ENCODE peak calls at places on chromosomes 13 and 19, in five cellular contexts. A is A549, K is GM23338, Y is HepG2, U is GM12878. D is an unnamed sample.

GRCh38 chr13:46475586-46475991 is 77.4 kb upstream of the LRCH1 start:
- DNase-seq in Y (no peak), K (no peak), U (no peak), A (no peak), D (no peak)

GRCh38 chr19:43560687-43561086 is 14.6 kb downstream of the XRCC1 start:
- DNase-seq in U (no peak), K (peak), A (peak), Y (peak), D (peak)

GRCh38 chr19:9650345-9650744 is 24.6 kb downstream of the ZNF562 start:
- DNase-seq in A (no peak), K (no peak), Y (no peak), U (no peak), D (no peak)

GRCh38 chr19:23436318-23436717 is 41.0 kb upstream of the ZNF91 start:
- DNase-seq in Y (no peak), U (no peak), A (no peak), K (peak), D (no peak)

GRCh38 chr19:28244966-28245365 is 968.0 kb downstream of the UQCRFS1 start:
- DNase-seq in A (no peak), K (no peak), U (no peak), Y (no peak), D (no peak)

GRCh38 chr13:101218484-101218883 is 197.8 kb downstream of the NALCN start:
- DNase-seq in A (no peak), Y (no peak), K (no peak), U (no peak), D (no peak)

GRCh38 chr13:20057963-20058362 is 99.4 kb downstream of the ZMYM2 start:
- DNase-seq in K (no peak), U (no peak), A (no peak), Y (no peak), D (no peak)

GRCh38 chr13:112891477-112892401 is 77.3 kb upstream of the MCF2L start:
- DNase-seq in U (no peak), Y (no peak), K (peak), A (no peak), D (no peak)

GRCh38 chr19:49988433-49988832 is 27.5 kb upstream of the SIGLEC11 start:
- DNase-seq in Y (no peak), K (no peak), U (no peak), A (no peak), D (no peak)

GRCh38 chr19:5789886-5790572 is 934 bp downstream of the DUS3L start:
- DNase-seq in A (no peak), Y (no peak), K (no peak), U (no peak), D (no peak)

GRCh38 chr13:113654591-113655357 is 3.2 kb downstream of the ATP4B start:
- DNase-seq in Y (no peak), U (no peak), A (no peak), K (no peak), D (no peak)

GRCh38 chr13:39864221-39864620 is 208.8 kb downstream of the COG6 start:
- DNase-seq in K (no peak), Y (no peak), U (no peak), A (no peak), D (no peak)

GRCh38 chr19:18057557-18057956 is 29.2 kb downstream of the IL12RB1 start:
- DNase-seq in U (no peak), Y (no peak), A (no peak), K (no peak), D (no peak)

GRCh38 chr19:29084266-29084665 is 128.7 kb downstream of the UQCRFS1 start:
- DNase-seq in A (peak), K (peak), Y (no peak), U (no peak), D (peak)

GRCh38 chr13:20825476-20825875 is 51.7 kb upstream of the EEF1AKMT1 start:
- DNase-seq in K (no peak), A (no peak), Y (no peak), U (no peak), D (no peak)

GRCh38 chr13:22111152-22111783 is 440.4 kb downstream of the FGF9 start:
- DNase-seq in A (no peak), K (no peak), U (no peak), Y (no peak), D (no peak)

GRCh38 chr13:109151696-109152095 is 522.3 kb downstream of the MYO16 start:
- DNase-seq in K (no peak), A (no peak), Y (no peak), U (no peak), D (no peak)

GRCh38 chr13:31775686-31776085 is 36.4 kb downstream of the RXFP2 start:
- DNase-seq in Y (no peak), K (no peak), A (no peak), U (no peak), D (no peak)

GRCh38 chr13:31772231-31772630 is 32.9 kb downstream of the RXFP2 start:
- DNase-seq in A (no peak), Y (no peak), K (no peak), U (no peak), D (no peak)

GRCh38 chr13:31775148-31775547 is 35.8 kb downstream of the RXFP2 start:
- DNase-seq in A (no peak), K (no peak), U (no peak), Y (no peak), D (no peak)

GRCh38 chr13:31773538-31773937 is 34.2 kb downstream of the RXFP2 start:
- DNase-seq in Y (no peak), A (no peak), U (no peak), K (no peak), D (no peak)

DNA sequence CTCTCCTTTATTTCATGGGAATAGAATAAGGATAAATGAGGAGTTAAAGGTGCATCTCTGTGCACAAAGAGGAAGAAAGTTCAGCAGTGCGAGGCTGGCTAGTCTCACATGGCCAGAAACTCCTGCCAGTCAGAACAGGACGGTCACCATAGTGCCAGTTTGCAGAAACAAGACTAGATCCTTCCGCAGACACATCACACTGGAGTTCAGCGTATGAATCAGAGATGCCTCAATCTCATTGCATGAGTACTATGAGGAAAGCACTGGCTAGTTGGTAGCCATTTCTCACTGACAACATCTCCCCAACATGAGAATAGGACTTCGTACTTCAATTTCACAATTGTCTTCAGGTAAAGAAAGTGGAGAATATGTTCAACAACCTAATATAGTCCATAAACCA is 34.9 kb downstream of the RXFP2 start:
- DNase-seq in K (no peak), U (no peak), A (no peak), Y (no peak), D (no peak)
- TF ChIP-seq JUNB in K (no peak), U (no peak), A (no peak), Y (no peak), D (no peak)

DNA sequence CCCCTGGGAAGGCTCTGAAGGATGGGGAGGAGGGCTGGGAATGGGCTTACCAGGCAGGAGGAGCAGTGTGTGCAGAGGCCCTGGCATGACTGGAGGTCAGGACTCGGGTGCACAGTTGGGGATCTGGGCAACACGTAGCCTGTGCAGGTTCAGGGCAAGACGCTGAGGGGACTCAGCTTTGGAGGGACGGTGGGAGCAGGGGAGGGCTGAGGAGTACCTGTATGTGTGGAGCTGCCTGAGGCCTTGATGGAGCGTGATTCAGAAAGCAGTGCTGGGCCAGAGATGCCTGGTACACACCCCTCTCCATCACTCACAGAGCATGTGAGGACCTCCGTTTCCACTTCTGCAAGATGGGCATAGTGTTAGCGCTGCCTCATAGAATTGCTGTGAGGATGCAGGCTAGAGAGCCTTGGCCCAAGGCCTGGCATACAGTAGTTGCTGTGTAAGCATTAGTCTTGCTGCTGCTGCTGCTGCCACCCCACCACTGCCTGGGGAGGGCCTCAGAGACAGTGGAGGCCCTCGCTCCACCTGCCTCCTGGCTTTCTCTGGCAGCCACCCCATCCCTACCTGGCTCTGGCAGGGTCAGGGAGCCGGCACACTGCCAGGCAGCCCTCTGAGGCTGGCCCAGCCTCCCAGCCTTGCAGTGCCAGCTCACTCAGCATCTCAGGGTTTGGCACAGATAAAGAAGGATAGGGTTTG is 2.4 kb downstream of the PAK4 start:
- DNase-seq in Y (no peak), U (no peak), K (no peak), A (no peak), D (no peak)
- TF ChIP-seq JUNB in Y (no peak), U (no peak), K (no peak), A (no peak), D (no peak)

DNA sequence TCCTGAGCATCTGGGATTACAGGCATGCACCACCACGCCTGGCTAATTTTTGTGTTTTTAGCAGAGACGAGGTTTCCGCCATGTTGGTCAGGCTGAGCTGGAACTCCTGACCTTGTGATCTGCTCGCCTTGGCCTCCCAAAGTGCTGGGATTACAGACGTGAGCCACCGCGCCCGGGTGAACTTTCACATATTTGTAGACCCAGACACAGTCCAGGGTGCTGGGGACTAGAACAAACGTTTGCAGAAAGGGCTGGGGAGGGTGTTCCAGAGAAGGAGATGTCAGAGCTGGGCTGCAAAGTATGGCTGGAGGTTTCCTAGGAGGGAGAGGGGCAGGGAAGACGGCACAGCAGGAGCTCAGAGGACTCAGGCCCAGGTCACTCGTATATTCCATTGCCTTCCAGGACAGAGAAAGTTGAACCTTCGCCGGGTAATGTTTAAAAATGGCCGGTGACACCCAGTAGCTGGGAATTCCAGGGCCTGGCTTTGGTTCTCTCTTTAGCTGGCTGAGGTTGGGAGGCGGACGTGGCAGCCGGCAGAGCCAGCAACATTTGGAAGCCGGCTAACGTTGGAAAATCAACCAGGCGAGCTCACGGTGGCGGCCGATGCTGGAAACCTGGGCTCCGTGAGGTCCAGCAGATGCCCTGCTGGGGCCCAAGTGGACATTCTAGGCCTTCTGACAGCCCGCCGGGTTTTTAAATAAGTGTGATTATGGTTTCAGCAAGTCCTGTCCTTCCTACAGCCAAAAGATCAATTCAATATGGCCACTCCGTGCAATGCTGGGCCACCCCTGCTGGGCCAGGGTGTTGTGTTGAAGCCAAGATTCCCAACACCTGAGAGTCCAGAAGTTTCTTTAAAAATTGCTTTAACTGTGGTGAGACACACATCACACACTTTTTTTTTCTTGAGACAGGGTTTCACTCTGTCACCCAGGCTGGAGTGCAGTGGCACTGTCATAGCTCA is 41.5 kb downstream of the NFIC start:
- DNase-seq in U (no peak), Y (peak), K (no peak), A (no peak), D (peak)
- TF ChIP-seq JUNB in U (no peak), Y (no peak), K (no peak), A (no peak), D (no peak)

DNA sequence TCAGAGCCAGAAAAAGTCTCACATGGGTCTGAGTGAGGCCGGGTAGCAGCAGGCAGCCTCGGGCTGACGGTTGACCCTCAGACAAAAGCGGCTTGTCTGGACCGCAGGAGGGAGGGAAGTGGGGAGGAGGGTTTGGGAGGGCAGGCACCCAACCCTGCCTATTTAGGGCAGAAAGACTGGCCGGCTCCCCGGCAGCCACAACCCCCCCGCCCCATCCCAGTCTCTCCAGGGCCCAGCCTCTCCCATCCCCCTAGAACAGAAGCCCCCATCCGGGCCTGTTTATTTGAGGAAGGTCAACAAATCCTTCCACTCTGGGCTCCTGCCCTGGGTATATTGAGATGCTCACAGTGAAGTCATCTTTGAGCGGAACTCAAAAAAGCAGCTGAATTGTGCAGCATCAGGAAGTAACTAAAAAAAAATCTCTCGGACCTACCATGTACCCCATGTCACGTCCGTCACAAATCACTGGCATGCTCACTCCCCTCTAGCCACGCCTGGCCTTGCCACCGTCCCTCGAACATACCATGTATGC is 6.3 kb downstream of the DACT3 start:
- DNase-seq in K (peak), U (no peak), Y (peak), A (no peak), D (peak)
- TF ChIP-seq JUNB in K (no peak), U (no peak), Y (no peak), A (no peak), D (no peak)

GRCh38 chr13:33311040-33311439 is 25.5 kb upstream of the STARD13 start:
- DNase-seq in A (no peak), U (no peak), K (no peak), Y (no peak), D (no peak)

GRCh38 chr13:33312150-33312908 is 26.8 kb upstream of the STARD13 start:
- DNase-seq in A (peak), K (peak), U (no peak), Y (peak), D (no peak)

GRCh38 chr13:33310245-33311038 is 24.9 kb upstream of the STARD13 start:
- DNase-seq in Y (no peak), A (no peak), K (no peak), U (no peak), D (no peak)

GRCh38 chr13:33303885-33304284 is 18.3 kb upstream of the STARD13 start:
- DNase-seq in K (no peak), Y (no peak), U (no peak), A (peak), D (no peak)

GRCh38 chr13:33307820-33308219 is 22.3 kb upstream of the STARD13 start:
- DNase-seq in K (no peak), Y (no peak), A (no peak), U (no peak), D (no peak)
- TF ChIP-seq JUNB in K (no peak), Y (no peak), A (no peak), U (no peak), D (no peak)

GRCh38 chr13:74251778-74252519 is 117.7 kb upstream of the KLF12 start:
- DNase-seq in Y (no peak), A (no peak), K (no peak), U (no peak), D (no peak)

GRCh38 chr13:74256969-74257368 is 122.8 kb upstream of the KLF12 start:
- DNase-seq in A (no peak), Y (no peak), K (no peak), U (no peak), D (no peak)

GRCh38 chr13:74248477-74248876 is 114.3 kb upstream of the KLF12 start:
- DNase-seq in K (no peak), Y (no peak), U (no peak), A (no peak), D (no peak)

GRCh38 chr13:74250738-74251190 is 116.6 kb upstream of the KLF12 start:
- DNase-seq in K (no peak), Y (no peak), U (no peak), A (no peak), D (no peak)

DNA sequence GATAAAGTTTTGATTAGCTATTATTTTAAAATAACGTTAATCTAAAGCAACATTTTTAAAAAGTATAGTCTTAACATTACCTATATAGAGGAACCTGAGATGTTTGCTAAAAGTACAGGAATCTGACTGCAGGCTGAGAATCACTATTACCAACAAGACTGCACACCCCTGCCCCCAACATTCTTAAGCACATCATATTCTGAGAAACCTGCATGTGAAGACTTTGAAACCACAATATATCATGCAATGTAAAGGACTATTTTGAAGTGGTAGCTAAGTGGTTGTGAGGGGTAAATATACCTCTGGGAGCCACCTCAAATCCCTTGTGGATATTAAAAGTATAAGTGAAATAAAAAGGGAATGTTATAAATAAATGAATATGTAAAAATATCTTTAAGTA is 119.0 kb upstream of the KLF12 start:
- DNase-seq in K (no peak), U (no peak), Y (no peak), A (no peak), D (no peak)
- TF ChIP-seq JUNB in K (no peak), U (no peak), Y (no peak), A (no peak), D (no peak)

GRCh38 chr13:99656843-99657506 is 155.7 kb downstream of the TM9SF2 start:
- DNase-seq in Y (no peak), U (no peak), K (no peak), A (peak), D (no peak)

GRCh38 chr13:99657848-99658265 is 156.6 kb downstream of the TM9SF2 start:
- DNase-seq in A (peak), K (peak), U (no peak), Y (no peak), D (no peak)

GRCh38 chr13:99660101-99660500 is 158.8 kb downstream of the TM9SF2 start:
- DNase-seq in Y (no peak), K (no peak), U (no peak), A (no peak), D (no peak)

GRCh38 chr13:99659234-99659633 is 158.0 kb downstream of the TM9SF2 start:
- DNase-seq in Y (no peak), U (no peak), A (no peak), K (peak), D (no peak)

DNA sequence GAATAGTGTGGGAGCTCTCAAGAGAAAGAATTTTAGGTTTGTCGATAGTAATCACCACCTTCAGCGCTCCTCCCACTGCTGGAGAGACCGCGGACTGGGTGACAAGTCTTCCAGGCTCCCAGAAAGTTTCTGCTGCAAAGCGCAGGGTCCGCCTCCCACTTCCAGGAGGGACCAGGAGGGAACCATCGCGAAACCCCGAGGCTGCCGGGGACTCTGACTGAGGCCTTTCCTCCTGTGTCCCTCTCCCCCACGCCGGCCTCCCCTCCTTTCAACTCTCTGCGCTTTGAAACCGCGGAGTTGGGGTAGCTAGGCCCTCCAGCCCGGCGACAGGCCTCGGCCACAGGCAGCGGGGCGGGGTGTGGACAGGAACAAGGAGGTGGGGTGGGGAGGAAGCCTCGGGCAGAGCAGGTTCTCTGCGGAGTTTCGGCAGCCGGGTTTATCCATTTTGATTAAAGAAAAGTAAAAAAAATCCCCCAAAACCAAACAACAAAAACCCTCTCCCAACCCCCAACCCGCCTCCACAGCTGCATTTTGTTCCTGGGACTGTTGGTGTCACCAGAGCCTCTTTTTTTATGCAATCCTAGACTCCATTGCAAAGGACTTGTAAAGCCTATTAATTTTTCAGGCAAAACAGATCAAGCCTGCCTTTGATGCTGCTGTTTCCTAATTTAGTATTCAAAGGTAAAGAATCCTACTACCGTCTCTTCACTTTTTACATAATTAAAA is 157.2 kb downstream of the TM9SF2 start:
- DNase-seq in A (peak), U (no peak), Y (no peak), K (peak), D (no peak)
- TF ChIP-seq JUNB in A (no peak), U (no peak), Y (no peak), K (no peak), D (no peak)

GRCh38 chr13:102293723-102294122 is 108.1 kb downstream of the FGF14 start:
- DNase-seq in U (no peak), Y (no peak), K (no peak), A (no peak), D (no peak)

GRCh38 chr13:102286326-102286725 is 115.5 kb downstream of the FGF14 start:
- DNase-seq in U (no peak), Y (peak), K (no peak), A (peak), D (no peak)

GRCh38 chr13:102291587-102292218 is 110.1 kb downstream of the FGF14 start:
- DNase-seq in K (peak), Y (no peak), A (no peak), U (no peak), D (no peak)

GRCh38 chr13:102294407-102295018 is 107.3 kb downstream of the FGF14 start:
- DNase-seq in Y (no peak), K (no peak), U (no peak), A (no peak), D (no peak)

GRCh38 chr13:102289606-102290005 is 112.2 kb downstream of the FGF14 start:
- DNase-seq in U (no peak), K (no peak), Y (no peak), A (no peak), D (no peak)
- TF ChIP-seq JUNB in U (no peak), K (no peak), Y (no peak), A (no peak), D (no peak)

D was measured in K562.